ENCODE peak calls at places on chromosomes 16 and 17, in four cellular contexts. W is mammary epithelial cell, T is PC-9, J is GM23248. V is an unnamed sample. For H3K9me3, the result is how much of the 10 kb centered on the place peaks cover.

GRCh38 chr17:77821114-77821513 is 137.4 kb upstream of the TNRC6C start:
- DNase-seq in W (no peak), T (no peak), J (no peak), V (no peak)

GRCh38 chr16:30741461-30741914 is 6.7 kb upstream of the PHKG2 start:
- DNase-seq in W (peak), T (peak), J (peak), V (peak)

GRCh38 chr17:74045608-74046007 is 157.9 kb upstream of the RPL38 start:
- DNase-seq in W (no peak), T (peak), J (no peak), V (no peak)

GRCh38 chr16:59849716-59850115 is 1115.6 kb upstream of the GOT2 start:
- DNase-seq in W (no peak), T (no peak), J (no peak), V (no peak)

GRCh38 chr16:80317132-80318098 is 223.4 kb upstream of the DYNLRB2 start:
- DNase-seq in W (no peak), T (no peak), J (no peak), V (no peak)

GRCh38 chr17:1074886-1075665 is 78.1 kb downstream of the TIMM22 start:
- DNase-seq in W (no peak), T (no peak), J (no peak), V (no peak)

GRCh38 chr16:68356249-68356918 is 45.6 kb downstream of the PRMT7 start:
- DNase-seq in W (no peak), T (no peak), J (no peak), V (no peak)

GRCh38 chr16:26396511-26397235 is 670.1 kb upstream of the C16orf82 start:
- DNase-seq in W (no peak), T (no peak), J (no peak), V (no peak)

GRCh38 chr17:75473246-75473645 is 16.8 kb downstream of the TMEM94 start:
- DNase-seq in W (no peak), T (no peak), J (no peak), V (no peak)

GRCh38 chr16:82965808-82966207 is 339.0 kb downstream of the CDH13 start:
- DNase-seq in W (no peak), T (no peak), J (no peak), V (no peak)

GRCh38 chr16:1530883-1531637 is 2.4 kb upstream of the TMEM204 start:
- DNase-seq in W (no peak), T (no peak), J (peak), V (no peak)

GRCh38 chr17:299546-299945 is 53.1 kb downstream of the RPH3AL start:
- DNase-seq in W (no peak), T (no peak), J (no peak), V (no peak)

GRCh38 chr17:71987634-71988033 is 133.2 kb upstream of the SOX9 start:
- DNase-seq in W (peak), T (peak), J (peak), V (peak)

GRCh38 chr16:17312100-17312732 is 158.5 kb downstream of the XYLT1 start:
- DNase-seq in W (peak), T (peak), J (no peak), V (peak)

GRCh38 chr17:74512624-74513084 is 18.6 kb downstream of the CD300LB start:
- DNase-seq in W (peak), T (no peak), J (peak), V (peak)

GRCh38 chr16:49460786-49461470 is 87.3 kb downstream of the C16orf78 start:
- DNase-seq in W (no peak), T (no peak), J (no peak), V (no peak)

GRCh38 chr17:12990041-12990808 is 27.6 kb downstream of the ELAC2 start:
- DNase-seq in W (no peak), T (no peak), J (no peak), V (no peak)

GRCh38 chr17:50381920-50382319 is 8.9 kb downstream of the EME1 start:
- DNase-seq in W (no peak), T (no peak), J (no peak), V (no peak)

GRCh38 chr16:2035431-2036199 is 8.9 kb downstream of the NHERF2 start:
- DNase-seq in W (no peak), T (no peak), J (peak), V (peak)

GRCh38 chr16:11668590-11669379 is 530 bp downstream of the SNN start:
- DNase-seq in W (no peak), T (no peak), J (peak), V (no peak)

GRCh38 chr17:64520359-64520758 is 13.6 kb downstream of the CEP95 start:
- DNase-seq in W (no peak), T (no peak), J (no peak), V (no peak)

GRCh38 chr17:31321481-31321880 is at the start of gene EVI2A:
- DNase-seq in W (peak), T (no peak), J (peak), V (peak)

GRCh38 chr16:20678242-20678641 is 19.2 kb downstream of the ACSM1 start:
- DNase-seq in W (no peak), T (no peak), J (no peak), V (no peak)

GRCh38 chr17:2400474-2400866 is 390 bp downstream of the MNT start:
- DNase-seq in W (peak), T (no peak), J (peak), V (no peak)

GRCh38 chr16:1258906-1259759 is 3.3 kb downstream of the TPSD1 start:
- DNase-seq in W (no peak), T (no peak), J (no peak), V (no peak)

GRCh38 chr17:58630883-58631522 is 60.8 kb downstream of the TEX14 start:
- DNase-seq in W (peak), T (no peak), J (peak), V (no peak)

GRCh38 chr16:89361756-89362155 is 128.6 kb downstream of the ANKRD11 start:
- DNase-seq in W (no peak), T (no peak), J (no peak), V (no peak)

GRCh38 chr16:52265446-52265861 is 281.5 kb downstream of the TOX3 start:
- DNase-seq in W (no peak), T (no peak), J (no peak), V (no peak)

GRCh38 chr16:1308036-1308976 is 1.1 kb upstream of the UBE2I start:
- DNase-seq in W (peak), T (peak), J (no peak), V (peak)

GRCh38 chr17:63293310-63293709 is 152.8 kb downstream of the CYB561 start:
- DNase-seq in W (peak), T (no peak), J (peak), V (peak)

GRCh38 chr16:11329891-11330290 is 15.4 kb upstream of the RMI2 start:
- DNase-seq in W (no peak), T (no peak), J (no peak), V (no peak)

GRCh38 chr17:79842136-79842655 is 3.0 kb upstream of the CBX4 start:
- DNase-seq in W (no peak), T (no peak), J (no peak), V (no peak)

GRCh38 chr17:79840204-79840988 is 1.2 kb upstream of the CBX4 start:
- DNase-seq in W (no peak), T (no peak), J (peak), V (peak)

GRCh38 chr17:79842656-79843474 is 3.6 kb upstream of the CBX4 start:
- DNase-seq in W (no peak), T (no peak), J (peak), V (no peak)

GRCh38 chr17:79840989-79841286 is 1.7 kb upstream of the CBX4 start:
- DNase-seq in W (no peak), T (no peak), J (no peak), V (peak)

DNA sequence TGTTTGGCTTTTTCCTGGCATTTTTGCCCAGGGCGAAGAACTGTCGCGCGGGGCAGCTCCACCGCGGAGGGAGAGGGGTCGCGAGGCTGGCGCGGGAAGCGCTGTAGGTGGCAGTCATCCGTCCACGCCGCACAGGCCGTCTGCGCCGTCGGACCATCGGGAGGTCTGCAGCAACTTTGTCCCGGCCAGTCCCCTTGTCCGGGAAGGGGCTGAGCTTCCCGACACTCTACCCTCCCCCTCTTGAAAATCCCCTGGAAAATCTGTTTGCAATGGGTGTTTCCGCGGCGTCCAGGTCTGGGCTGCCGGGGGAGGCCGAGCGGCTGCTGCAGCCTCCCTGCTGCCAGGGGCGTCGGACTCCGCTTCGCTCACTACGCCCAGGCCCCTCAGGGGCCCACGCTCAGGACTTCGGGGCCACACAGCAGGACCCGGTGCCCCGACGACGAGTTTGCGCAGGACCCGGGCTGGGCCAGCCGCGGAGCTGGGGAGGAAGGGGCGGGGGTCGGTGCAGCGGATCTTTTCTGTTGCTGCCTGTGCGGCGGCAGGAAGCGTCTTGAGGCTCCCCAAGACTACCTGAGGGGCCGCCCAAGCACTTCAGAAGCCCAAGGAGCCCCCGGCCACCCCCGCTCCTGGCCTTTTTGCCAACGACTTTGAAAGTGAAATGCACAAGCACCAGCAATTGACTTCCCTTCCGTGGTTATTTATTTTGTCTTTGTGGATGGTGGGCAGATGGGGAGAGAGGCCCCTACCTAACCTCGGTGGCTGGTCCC is 2.3 kb upstream of the CBX4 start:
- DNase-seq in W (no peak), T (no peak), J (no peak), V (no peak)
- TF ChIP-seq EZH2 in W (peak), T (no peak), J (peak), V (peak)

GRCh38 chr17:38351412-38352222 is at the start of gene SOCS7:
- DNase-seq in W (peak), T (peak), J (peak), V (peak)

GRCh38 chr17:38352245-38353083 is 820 bp downstream of the SOCS7 start:
- DNase-seq in W (peak), T (no peak), J (peak), V (peak)

GRCh38 chr17:38350035-38350434 is 1.6 kb upstream of the SOCS7 start:
- DNase-seq in W (no peak), T (no peak), J (no peak), V (no peak)

GRCh38 chr17:38345743-38346142 is 2.0 kb upstream of the GPR179 start:
- DNase-seq in W (no peak), T (no peak), J (no peak), V (no peak)

GRCh38 chr17:38349097-38349904 is 2.3 kb upstream of the SOCS7 start:
- DNase-seq in W (peak), T (peak), J (peak), V (peak)
- H3K27ac ChIP-seq in W (no peak), T (no peak), J (no peak), V (no peak)

GRCh38 chr17:42547698-42548069 is 5.0 kb upstream of the HSD17B1 start:
- DNase-seq in W (no peak), T (no peak), J (no peak), V (no peak)

GRCh38 chr17:42544874-42545283 is 7.8 kb upstream of the HSD17B1 start:
- DNase-seq in W (no peak), T (no peak), J (no peak), V (no peak)

GRCh38 chr17:42548070-42548837 is 4.5 kb upstream of the HSD17B1 start:
- DNase-seq in W (no peak), T (no peak), J (no peak), V (no peak)

GRCh38 chr17:42548993-42549755 is 3.5 kb upstream of the HSD17B1 start:
- DNase-seq in W (no peak), T (no peak), J (no peak), V (no peak)

DNA sequence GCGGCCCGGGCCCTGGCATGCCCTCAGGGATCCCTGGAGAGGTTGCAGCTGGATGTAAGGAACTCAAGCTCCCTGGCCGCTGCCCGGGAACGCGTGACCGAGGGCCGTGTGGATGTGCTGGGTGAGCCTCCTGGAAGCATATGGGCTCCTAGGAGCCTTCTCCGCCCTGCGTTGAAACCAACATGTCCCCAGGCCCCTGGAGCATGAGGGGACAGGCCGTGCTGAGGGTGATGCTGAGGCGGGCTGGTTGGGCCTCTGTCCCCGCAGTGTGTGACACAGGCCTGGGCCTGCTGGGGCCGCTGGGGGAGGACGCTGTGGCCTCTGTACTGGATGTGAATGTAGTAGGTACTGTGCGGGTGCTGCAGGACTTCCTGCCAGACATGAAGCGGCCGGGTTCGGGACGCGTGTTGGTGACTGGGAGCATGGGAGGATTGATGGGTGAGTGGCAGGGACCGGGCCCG is 5.7 kb upstream of the HSD17B1 start:
- DNase-seq in W (no peak), T (no peak), J (no peak), V (no peak)
- H3K9me3 ChIP-seq in W (under half), T (under half), J (under half), V (under half)

GRCh38 chr17:82371333-82372062 is at the start of gene UTS2R:
- DNase-seq in W (no peak), T (no peak), J (no peak), V (no peak)
- TF ChIP-seq EZH2 in W (no peak), T (no peak), J (no peak), V (peak)

DNA sequence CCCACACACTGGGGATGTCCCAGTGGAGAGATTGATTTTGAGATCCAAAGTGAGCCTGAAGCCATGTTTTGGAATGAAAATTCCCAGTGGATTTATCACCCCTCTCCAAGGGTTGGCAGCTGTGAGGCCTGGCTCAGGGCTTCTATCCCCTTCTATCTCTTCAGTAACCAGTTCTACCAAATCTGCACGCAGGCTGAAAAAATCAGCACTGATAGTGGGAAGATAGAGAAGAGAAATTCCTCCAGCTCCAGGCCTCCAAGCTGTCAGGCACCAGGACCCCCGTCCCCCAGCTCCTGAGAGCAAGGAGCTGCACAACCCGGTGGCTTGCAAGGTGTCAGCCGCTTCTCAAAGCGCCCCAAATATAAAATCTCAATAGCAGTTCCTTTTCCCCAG is 1.0 kb downstream of the FLOT2 start:
- DNase-seq in W (no peak), T (no peak), J (peak), V (no peak)
- H3K27ac ChIP-seq in W (peak), T (no peak), J (peak), V (no peak)

GRCh38 chr17:56930739-56931337 is 17.0 kb upstream of the TRIM25 start:
- DNase-seq in W (no peak), T (no peak), J (no peak), V (no peak)

GRCh38 chr17:56935461-56935860 is 21.6 kb upstream of the TRIM25 start:
- DNase-seq in W (no peak), T (no peak), J (no peak), V (no peak)

GRCh38 chr17:56934280-56934679 is 20.4 kb upstream of the TRIM25 start:
- DNase-seq in W (peak), T (no peak), J (no peak), V (no peak)

GRCh38 chr17:56933868-56934267 is 20.0 kb upstream of the TRIM25 start:
- DNase-seq in W (no peak), T (no peak), J (no peak), V (no peak)

DNA sequence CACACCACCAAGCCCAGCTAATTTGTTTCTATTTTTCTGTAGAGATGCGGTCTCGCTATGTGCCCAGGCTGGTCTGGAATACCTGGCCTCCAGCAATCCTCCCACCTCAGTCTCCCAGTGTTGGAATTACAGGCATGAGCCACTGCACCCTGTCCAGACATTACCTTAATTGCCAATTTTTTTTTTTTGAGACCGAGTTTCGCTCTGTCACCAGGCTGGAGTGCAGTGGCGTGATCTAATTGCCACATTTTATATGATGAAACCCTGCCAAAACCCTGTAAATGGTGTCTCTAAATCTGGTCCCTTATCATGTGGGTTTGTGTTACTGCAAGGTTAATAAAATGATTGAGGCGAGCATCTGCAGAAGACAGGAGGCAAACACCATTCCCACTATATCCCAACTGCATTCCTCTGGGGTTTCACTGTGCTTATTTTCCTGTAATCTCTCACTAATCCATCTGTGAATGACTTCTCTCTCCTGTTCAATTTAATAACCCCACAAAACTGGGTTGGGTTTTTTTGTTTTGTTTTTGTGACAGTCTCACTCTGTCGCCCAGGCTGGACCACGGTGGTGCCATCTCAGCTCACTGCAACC is 19.4 kb upstream of the TRIM25 start:
- DNase-seq in W (no peak), T (no peak), J (no peak), V (no peak)
- H3K9me3 ChIP-seq in W (under half), T (under half), J (under half), V (under half)

GRCh38 chr16:51150894-51151320 is at the start of gene SALL1:
- DNase-seq in W (no peak), T (no peak), J (peak), V (no peak)

GRCh38 chr16:51152691-51153261 is 1.7 kb upstream of the SALL1 start:
- DNase-seq in W (no peak), T (no peak), J (peak), V (peak)

GRCh38 chr16:51150159-51150893 is 744 bp downstream of the SALL1 start:
- DNase-seq in W (no peak), T (no peak), J (peak), V (no peak)

GRCh38 chr16:51151951-51152663 is 1.0 kb upstream of the SALL1 start:
- DNase-seq in W (no peak), T (no peak), J (peak), V (peak)

GRCh38 chr16:51151435-51151950 is 423 bp upstream of the SALL1 start:
- DNase-seq in W (no peak), T (no peak), J (peak), V (peak)
- TF ChIP-seq EZH2 in W (no peak), T (no peak), J (no peak), V (no peak)

DNA sequence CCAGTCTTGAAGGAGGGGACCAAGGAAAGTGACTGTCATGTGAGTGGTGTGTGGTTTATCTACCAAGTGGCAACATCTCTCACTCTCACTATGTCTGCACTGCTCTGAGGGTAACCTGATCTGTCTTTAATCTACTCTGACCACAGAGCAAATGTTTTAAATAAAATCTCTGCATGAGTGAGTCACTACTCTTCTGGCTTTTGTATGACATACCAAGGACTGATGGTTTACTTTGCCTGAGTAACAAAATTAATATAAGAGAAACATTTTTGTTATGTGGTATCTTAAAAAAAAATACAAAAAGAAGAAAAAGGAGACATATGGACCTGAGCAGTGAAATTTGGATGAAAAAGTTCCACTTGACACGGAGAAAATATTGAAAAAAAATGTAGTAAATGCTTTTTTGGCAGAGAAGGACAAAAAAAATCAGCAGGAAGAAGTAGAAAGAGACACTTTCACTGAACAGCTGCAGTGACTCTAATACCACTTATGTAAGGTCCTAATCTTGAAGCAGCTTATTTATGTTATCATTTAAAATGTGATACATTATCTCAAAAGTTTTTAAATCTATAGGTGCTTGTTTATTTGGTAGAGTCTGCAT is 240.6 kb downstream of the MAP2K6 start:
- DNase-seq in W (peak), T (peak), J (peak), V (peak)
- H3K27ac ChIP-seq in W (no peak), T (no peak), J (no peak), V (peak)

GRCh38 chr17:26782153-26782552 is 511.8 kb upstream of the WSB1 start:
- DNase-seq in W (no peak), T (no peak), J (no peak), V (no peak)
- H3K9me3 ChIP-seq in W (half or more), T (under half), J (under half), V (under half)

GRCh38 chr16:86195863-86196630 is 297.1 kb downstream of the IRF8 start:
- DNase-seq in W (no peak), T (no peak), J (no peak), V (no peak)
- TF ChIP-seq EZH2 in W (no peak), T (no peak), J (no peak), V (no peak)

V was measured in astrocyte.